ENCODE peak calls at places on chromosomes 16 and 17, in ten cellular contexts. V is epithelial cell of esophagus, Y is body of pancreas, P is HCT116, F is pancreas, T is cardiac fibroblast, J is endothelial cell of umbilical vein, B is HL-60, D is ovary, U is left ventricle myocardium inferior. O is an unnamed sample.

GRCh38 chr17:61408151-61409041 is 8.8 kb downstream of the TBX2 start:
- DNase-seq in F (no peak), V (no peak), D (no peak), J (no peak), B (no peak), Y (no peak), U (no peak), T (no peak), P (no peak), O (no peak)

GRCh38 chr17:68238894-68239293 is 8.9 kb upstream of the AMZ2 start:
- DNase-seq in P (no peak), F (no peak), B (no peak), Y (no peak), U (no peak), V (no peak), J (no peak), T (no peak), D (no peak), O (peak)

GRCh38 chr16:83136419-83136818 is 509.6 kb downstream of the CDH13 start:
- DNase-seq in U (no peak), V (no peak), J (no peak), Y (no peak), P (no peak), B (no peak), F (no peak), T (no peak), D (no peak), O (no peak)

GRCh38 chr17:68134731-68135130 is 99.2 kb downstream of the KPNA2 start:
- DNase-seq in J (no peak), D (no peak), V (no peak), T (no peak), Y (no peak), F (no peak), U (no peak), B (no peak), P (no peak), O (no peak)

GRCh38 chr17:46841561-46842379 is 9.6 kb upstream of the WNT9B start:
- DNase-seq in F (no peak), V (no peak), P (no peak), D (no peak), T (no peak), U (no peak), Y (peak), J (no peak), B (no peak), O (no peak)

GRCh38 chr16:48082516-48082915 is 73.3 kb downstream of the ABCC12 start:
- DNase-seq in Y (no peak), T (peak), J (no peak), P (no peak), B (no peak), F (no peak), V (no peak), D (no peak), U (peak), O (no peak)

GRCh38 chr16:67470314-67470713 is 10.6 kb downstream of the ATP6V0D1 start:
- DNase-seq in Y (peak), P (no peak), J (no peak), F (peak), T (peak), U (peak), V (no peak), B (no peak), D (peak), O (no peak)

GRCh38 chr17:74259667-74260524 is 14.1 kb upstream of the DNAI2 start:
- DNase-seq in V (peak), P (no peak), T (no peak), B (no peak), F (no peak), Y (no peak), U (no peak), J (no peak), D (no peak), O (no peak)

GRCh38 chr17:51169340-51169739 is 3.1 kb downstream of the NME2 start:
- DNase-seq in D (no peak), P (no peak), T (no peak), J (no peak), U (no peak), B (no peak), V (no peak), Y (no peak), F (no peak), O (no peak)

GRCh38 chr16:66503030-66503429 is 46.9 kb downstream of the TK2 start:
- DNase-seq in V (no peak), B (no peak), J (no peak), T (no peak), F (no peak), Y (no peak), D (peak), P (no peak), U (peak), O (no peak)

GRCh38 chr17:48591435-48592077 is 1.5 kb upstream of the HOXB3 start:
- DNase-seq in D (no peak), V (no peak), F (no peak), T (no peak), J (no peak), Y (no peak), B (no peak), P (no peak), U (no peak), O (no peak)

GRCh38 chr16:68434654-68435210 is 13.6 kb downstream of the SMPD3 start:
- DNase-seq in F (no peak), Y (no peak), D (no peak), B (no peak), U (no peak), V (peak), T (no peak), J (no peak), P (no peak), O (no peak)

GRCh38 chr17:17467720-17468119 is 9.1 kb upstream of the MED9 start:
- DNase-seq in T (peak), F (no peak), V (no peak), D (no peak), B (no peak), P (no peak), J (no peak), Y (peak), U (no peak), O (no peak)

GRCh38 chr17:3667366-3668278 is 756 bp downstream of the TAX1BP3 start:
- DNase-seq in T (peak), B (no peak), J (peak), F (peak), V (peak), D (peak), P (no peak), Y (peak), U (peak), O (peak)

GRCh38 chr17:31321481-31321880 is at the start of gene EVI2A:
- DNase-seq in F (no peak), Y (no peak), J (peak), P (no peak), D (no peak), B (peak), T (peak), V (peak), U (no peak), O (peak)

GRCh38 chr17:59234631-59235030 is 14.3 kb downstream of the GDPD1 start:
- DNase-seq in P (no peak), J (no peak), U (no peak), D (no peak), F (no peak), B (no peak), T (no peak), V (no peak), Y (no peak), O (peak)

GRCh38 chr17:40791808-40792436 is 7.8 kb downstream of the KRT28 start:
- DNase-seq in D (no peak), F (no peak), U (no peak), P (peak), V (peak), T (peak), Y (no peak), B (no peak), J (peak), O (peak)

GRCh38 chr17:29155235-29155965 is 24.8 kb downstream of the MYO18A start:
- DNase-seq in T (peak), J (peak), B (no peak), Y (peak), U (no peak), P (peak), V (peak), F (peak), D (peak), O (no peak)

GRCh38 chr16:8648867-8649266 is 25.6 kb upstream of the ABAT start:
- DNase-seq in U (no peak), P (no peak), F (no peak), V (no peak), D (no peak), J (no peak), T (no peak), B (no peak), Y (no peak), O (no peak)

GRCh38 chr16:11494433-11494832 is 92.3 kb downstream of the LITAF start:
- DNase-seq in T (no peak), P (no peak), F (no peak), J (no peak), U (no peak), V (no peak), B (no peak), D (no peak), Y (no peak), O (no peak)

GRCh38 chr17:72683506-72684404 is 408.7 kb downstream of the SLC39A11 start:
- DNase-seq in T (peak), D (no peak), F (peak), J (no peak), P (peak), B (no peak), U (no peak), V (peak), Y (peak), O (peak)

GRCh38 chr16:4882633-4883285 is 35.5 kb downstream of the UBN1 start:
- DNase-seq in P (peak), J (no peak), Y (peak), V (peak), F (peak), T (peak), U (no peak), B (no peak), D (no peak), O (no peak)

GRCh38 chr16:74723224-74723623 is 22.6 kb upstream of the MLKL start:
- DNase-seq in F (no peak), Y (no peak), P (no peak), U (no peak), D (no peak), B (no peak), V (no peak), T (no peak), J (no peak), O (no peak)

GRCh38 chr17:39212841-39213480 is 12.8 kb downstream of the STAC2 start:
- DNase-seq in V (peak), B (no peak), Y (no peak), J (no peak), U (no peak), D (no peak), F (no peak), T (no peak), P (no peak), O (no peak)

GRCh38 chr17:58165981-58166380 is 801 bp upstream of the OR4D2 start:
- DNase-seq in U (no peak), P (no peak), B (no peak), F (no peak), T (no peak), V (no peak), Y (no peak), J (no peak), D (no peak), O (no peak)

GRCh38 chr17:1485311-1485747 is 7.2 kb downstream of the MYO1C start:
- DNase-seq in V (no peak), J (peak), F (peak), P (no peak), T (peak), B (no peak), D (peak), Y (peak), U (peak), O (peak)

GRCh38 chr17:67119102-67119501 is 74.7 kb downstream of the CACNG1 start:
- DNase-seq in U (no peak), J (no peak), P (no peak), T (no peak), F (no peak), Y (no peak), D (no peak), B (no peak), V (no peak), O (no peak)

GRCh38 chr16:14462811-14463210 is 167.2 kb downstream of the PARN start:
- DNase-seq in F (no peak), J (peak), D (no peak), V (peak), U (no peak), T (no peak), B (no peak), P (no peak), Y (no peak), O (no peak)

GRCh38 chr17:79046501-79047280 is 22.7 kb downstream of the C1QTNF1 start:
- DNase-seq in U (peak), V (no peak), P (no peak), B (no peak), T (no peak), F (no peak), D (no peak), J (no peak), Y (no peak), O (no peak)

GRCh38 chr17:63419949-63420867 is 25.9 kb downstream of the CYB561 start:
- DNase-seq in F (no peak), V (no peak), B (no peak), U (no peak), T (no peak), J (peak), P (no peak), D (no peak), Y (no peak), O (no peak)

GRCh38 chr17:77735051-77735340 is 223.5 kb upstream of the TNRC6C start:
- DNase-seq in P (no peak), D (no peak), F (no peak), J (no peak), Y (no peak), B (no peak), V (no peak), T (no peak), U (no peak), O (no peak)

GRCh38 chr16:50611332-50611934 is 63.2 kb downstream of the NKD1 start:
- DNase-seq in J (peak), D (no peak), P (no peak), T (peak), F (no peak), B (peak), U (no peak), V (peak), Y (no peak), O (no peak)
- TF ChIP-seq CTCF in J (peak), D (no peak), P (no peak), T (no peak), F (no peak), B (no peak), U (no peak), V (no peak), Y (no peak), O (no peak)

GRCh38 chr16:57268804-57269800 is 15.4 kb downstream of the PLLP start:
- DNase-seq in J (no peak), D (no peak), T (peak), V (no peak), U (peak), P (no peak), F (peak), B (no peak), Y (peak), O (no peak)

GRCh38 chr16:57264381-57264780 is 19.3 kb downstream of the ARL2BP start:
- DNase-seq in P (no peak), D (no peak), J (no peak), Y (no peak), B (no peak), V (no peak), F (no peak), T (no peak), U (no peak), O (no peak)

GRCh38 chr16:57264950-57265371 is 19.5 kb downstream of the PLLP start:
- DNase-seq in B (no peak), J (no peak), U (no peak), T (no peak), V (peak), F (peak), P (no peak), Y (peak), D (no peak), O (no peak)

GRCh38 chr16:57265850-57266530 is 18.5 kb downstream of the PLLP start:
- DNase-seq in F (peak), V (peak), B (no peak), P (no peak), T (peak), J (peak), U (peak), D (no peak), Y (peak), O (no peak)

GRCh38 chr16:57266531-57267268 is 17.8 kb downstream of the PLLP start:
- DNase-seq in F (peak), J (peak), P (no peak), U (no peak), T (no peak), D (no peak), Y (peak), V (no peak), B (no peak), O (no peak)
- H3K4me3 ChIP-seq in F (no peak), J (peak), P (no peak), U (peak), T (no peak), D (no peak), Y (no peak), V (no peak), B (no peak), O (no peak)

GRCh38 chr17:45016823-45017222 is 34.6 kb downstream of the DCAKD start:
- DNase-seq in B (no peak), J (no peak), F (no peak), V (peak), Y (peak), D (no peak), T (no peak), U (no peak), P (no peak), O (no peak)
- TF ChIP-seq CTCF in B (no peak), J (peak), F (no peak), V (peak), Y (no peak), D (no peak), T (peak), U (no peak), P (peak), O (peak)

DNA sequence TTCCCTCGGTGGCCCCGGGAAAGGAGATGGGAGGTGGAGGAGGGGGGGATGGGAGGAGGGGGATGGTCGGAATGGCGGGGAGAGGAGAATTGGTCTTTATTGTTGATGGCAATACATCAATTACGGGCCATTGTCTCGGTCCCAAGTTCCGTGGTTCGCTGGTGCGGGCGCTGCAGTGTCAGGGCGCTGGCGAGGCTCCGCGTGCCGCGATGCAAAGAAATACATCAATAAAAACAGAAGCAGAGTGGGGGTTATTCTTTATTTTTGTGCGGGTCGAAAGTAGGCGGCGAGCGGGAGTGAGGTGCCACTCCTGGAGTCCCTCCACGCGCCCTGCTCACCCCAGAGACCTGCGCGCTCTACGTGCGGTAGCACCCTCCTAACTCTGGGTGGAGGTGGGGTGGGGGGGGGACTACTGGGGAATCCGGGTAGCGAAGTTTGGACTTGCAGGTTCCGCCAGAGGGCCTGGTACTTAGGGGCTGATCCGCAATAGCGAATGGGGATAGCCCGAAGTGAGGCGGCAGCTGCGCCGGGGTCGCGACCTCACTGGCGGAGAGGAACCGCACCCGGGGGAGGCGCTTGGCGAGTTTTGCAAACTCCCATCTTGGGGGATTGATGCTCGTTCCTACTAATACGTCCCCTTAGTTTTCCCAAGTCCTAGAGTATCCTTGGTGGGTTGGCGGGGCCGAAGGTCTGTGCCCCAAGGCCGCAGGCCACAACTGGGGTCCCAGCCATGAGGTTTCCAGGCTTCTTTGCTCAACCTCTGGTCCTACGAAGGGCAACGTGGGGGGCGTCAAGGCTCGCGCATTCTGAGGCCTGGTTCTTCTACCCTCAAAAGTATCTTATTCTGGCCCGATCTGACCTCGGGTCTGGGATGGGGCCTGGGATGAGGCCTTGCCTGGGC is 3.5 kb upstream of the SALL1 start:
- DNase-seq in Y (no peak), F (no peak), P (no peak), T (no peak), U (no peak), V (no peak), D (no peak), B (no peak), J (no peak), O (no peak)
- H3K4me3 ChIP-seq in Y (no peak), F (no peak), P (no peak), T (peak), U (peak), V (no peak), D (peak), B (no peak), J (no peak), O (no peak)